ENCODE peak calls at places on chromosomes 4 and X, in six cellular contexts. One of them, this sample, is unnamed.

GRCh38 chr4:175252642-175253041 is 334.5 kb downstream of the ADAM29 start:
- DNase-seq in glutamatergic neuron: no peak
- DNase-seq in SK-N-MC: no peak
- DNase-seq in SW480: no peak
- DNase-seq in lower lobe of right lung: no peak
- DNase-seq in astrocyte: no peak
- DNase-seq in this sample: no peak

GRCh38 chrX:133362538-133362937 is 52.8 kb downstream of the GPC4 start:
- DNase-seq in SK-N-MC: no peak
- DNase-seq in glutamatergic neuron: no peak
- DNase-seq in SW480: no peak
- DNase-seq in astrocyte: no peak
- DNase-seq in lower lobe of right lung: no peak
- DNase-seq in this sample: no peak

GRCh38 chr4:160772668-160773067 is 1391.1 kb downstream of the FSTL5 start:
- DNase-seq in SW480: no peak
- DNase-seq in lower lobe of right lung: no peak
- DNase-seq in astrocyte: no peak
- DNase-seq in SK-N-MC: no peak
- DNase-seq in glutamatergic neuron: no peak
- DNase-seq in this sample: no peak

GRCh38 chr4:74621616-74622015 is 172.7 kb downstream of the BTC start:
- DNase-seq in lower lobe of right lung: no peak
- DNase-seq in SW480: no peak
- DNase-seq in glutamatergic neuron: no peak
- DNase-seq in SK-N-MC: no peak
- DNase-seq in astrocyte: no peak
- DNase-seq in this sample: no peak

GRCh38 chrX:97995834-97996233 is 1112.1 kb downstream of the RPA4 start:
- DNase-seq in astrocyte: no peak
- DNase-seq in glutamatergic neuron: no peak
- DNase-seq in SK-N-MC: no peak
- DNase-seq in SW480: no peak
- DNase-seq in lower lobe of right lung: no peak
- DNase-seq in this sample: no peak

GRCh38 chr4:71006203-71006907 is 12.9 kb downstream of the DCK start:
- DNase-seq in glutamatergic neuron: no peak
- DNase-seq in SK-N-MC: no peak
- DNase-seq in astrocyte: no peak
- DNase-seq in lower lobe of right lung: no peak
- DNase-seq in SW480: no peak
- DNase-seq in this sample: no peak

GRCh38 chr4:70531981-70532380 is 13.6 kb downstream of the AMTN start:
- DNase-seq in glutamatergic neuron: no peak
- DNase-seq in SK-N-MC: no peak
- DNase-seq in SW480: peak; percentile 8
- DNase-seq in lower lobe of right lung: no peak
- DNase-seq in astrocyte: no peak
- DNase-seq in this sample: no peak

GRCh38 chr4:109263721-109264120 is 38.7 kb downstream of the COL25A1 start:
- DNase-seq in SK-N-MC: no peak
- DNase-seq in SW480: no peak
- DNase-seq in astrocyte: no peak
- DNase-seq in lower lobe of right lung: no peak
- DNase-seq in glutamatergic neuron: no peak
- DNase-seq in this sample: no peak

GRCh38 chr4:3471098-3471760 is 8.1 kb downstream of the DOK7 start:
- DNase-seq in SW480: no peak
- DNase-seq in lower lobe of right lung: peak; percentile 38
- DNase-seq in astrocyte: no peak
- DNase-seq in SK-N-MC: no peak
- DNase-seq in glutamatergic neuron: peak; percentile 5
- DNase-seq in this sample: no peak

GRCh38 chrX:1248381-1249061 is 20.1 kb upstream of the CSF2RA start:
- DNase-seq in astrocyte: no peak
- DNase-seq in SK-N-MC: no peak
- DNase-seq in glutamatergic neuron: peak; percentile 32
- DNase-seq in SW480: peak; percentile 28
- DNase-seq in lower lobe of right lung: peak; percentile 49
- DNase-seq in this sample: no peak

GRCh38 chrX:153741446-153741845 is 16.8 kb downstream of the ABCD1 start:
- DNase-seq in SW480: no peak
- DNase-seq in lower lobe of right lung: no peak
- DNase-seq in glutamatergic neuron: no peak
- DNase-seq in SK-N-MC: no peak
- DNase-seq in astrocyte: no peak
- DNase-seq in this sample: no peak

GRCh38 chr4:118939169-118939779 is 50.6 kb downstream of the SYNPO2 start:
- DNase-seq in glutamatergic neuron: no peak
- DNase-seq in SK-N-MC: no peak
- DNase-seq in astrocyte: no peak
- DNase-seq in lower lobe of right lung: no peak
- DNase-seq in SW480: no peak
- DNase-seq in this sample: no peak

GRCh38 chr4:54224960-54225670 is 4.0 kb upstream of the PDGFRA start:
- DNase-seq in SW480: no peak
- DNase-seq in astrocyte: no peak
- DNase-seq in lower lobe of right lung: no peak
- DNase-seq in SK-N-MC: no peak
- DNase-seq in glutamatergic neuron: no peak
- DNase-seq in this sample: no peak

GRCh38 chr4:7788687-7789425 is 150.8 kb downstream of the AFAP1 start:
- DNase-seq in glutamatergic neuron: no peak
- DNase-seq in lower lobe of right lung: peak; percentile 80
- DNase-seq in astrocyte: no peak
- DNase-seq in SK-N-MC: no peak
- DNase-seq in SW480: no peak
- DNase-seq in this sample: no peak

GRCh38 chr4:76458829-76459228 is 23.8 kb downstream of the SHROOM3 start:
- DNase-seq in astrocyte: peak; percentile 45
- DNase-seq in SW480: no peak
- DNase-seq in glutamatergic neuron: peak; percentile 26
- DNase-seq in lower lobe of right lung: no peak
- DNase-seq in SK-N-MC: no peak
- DNase-seq in this sample: no peak